ENCODE peak calls at places on chromosomes 11 and 22, in four cellular contexts. X is activated naive CD4-positive, alpha-beta T cell; Q is stimulated activated naive B cell treated with anti-CD40 and anti-IgM and Interleukin-4, amounts not matched to agents 10 μg/mL and 1 μg/mL and 100 μg/mL, for 72 hours; F is HT-29. C is an unnamed sample.

GRCh38 chr11:6618117-6619020 is 853 bp downstream of the TPP1 start:
- DNase-seq in Q (peak), F (peak), X (peak), C (peak)

GRCh38 chr11:1835671-1836010 is 851 bp downstream of the SYT8 start:
- DNase-seq in X (no peak), F (no peak), Q (no peak), C (no peak)

GRCh38 chr11:83220279-83220678 is 26.8 kb downstream of the ANKRD42 start:
- DNase-seq in Q (no peak), X (no peak), F (no peak), C (no peak)

GRCh38 chr11:27472398-27473016 is at the start of gene LGR4:
- DNase-seq in Q (peak), X (peak), F (peak), C (peak)

GRCh38 chr11:112525270-112525669 is 264.6 kb upstream of the PLET1 start:
- DNase-seq in Q (no peak), X (no peak), F (no peak), C (no peak)

GRCh38 chr22:49518436-49518970 is 309.2 kb downstream of the BRD1 start:
- DNase-seq in F (no peak), X (no peak), Q (no peak), C (no peak)

GRCh38 chr11:95676280-95676679 is 113.3 kb downstream of the FAM76B start:
- DNase-seq in Q (no peak), X (no peak), F (no peak), C (no peak)

GRCh38 chr11:66892926-66893325 is 36.1 kb downstream of the LRFN4 start:
- DNase-seq in Q (no peak), X (no peak), F (no peak), C (no peak)

GRCh38 chr11:6251120-6251733 is 8.4 kb upstream of the CCKBR start:
- DNase-seq in F (peak), X (peak), Q (no peak), C (peak)

GRCh38 chr11:23403210-23404185 is 543.2 kb upstream of the CCDC179 start:
- DNase-seq in X (no peak), Q (no peak), F (no peak), C (no peak)

GRCh38 chr22:35633520-35633919 is 14.7 kb upstream of the APOL6 start:
- DNase-seq in X (no peak), Q (no peak), F (no peak), C (no peak)

GRCh38 chr11:46914910-46915309 is 3.4 kb downstream of the LRP4 start:
- DNase-seq in F (no peak), X (no peak), Q (no peak), C (no peak)

GRCh38 chr11:122422707-122423106 is 232.8 kb upstream of the UBASH3B start:
- DNase-seq in Q (no peak), F (no peak), X (no peak), C (no peak)

GRCh38 chr11:130839950-130840666 is 76.2 kb downstream of the SNX19 start:
- DNase-seq in F (no peak), Q (no peak), X (no peak), C (no peak)

GRCh38 chr11:21723681-21724080 is 469.2 kb upstream of the ANO5 start:
- DNase-seq in X (no peak), F (no peak), Q (no peak), C (no peak)

GRCh38 chr22:32518351-32518750 is 43.7 kb downstream of the FBXO7 start:
- DNase-seq in Q (no peak), F (no peak), X (no peak), C (no peak)

GRCh38 chr11:67345949-67346819 is 7.2 kb downstream of the POLD4 start:
- DNase-seq in X (no peak), Q (no peak), F (peak), C (peak)

GRCh38 chr11:59918494-59918893 is 19.7 kb upstream of the OOSP1 start:
- DNase-seq in X (no peak), F (no peak), Q (no peak), C (no peak)

GRCh38 chr11:117316197-117316961 is at the start of gene BACE1:
- DNase-seq in Q (no peak), X (no peak), F (peak), C (no peak)

GRCh38 chr11:77470504-77470903 is 3.4 kb downstream of the PAK1 start:
- DNase-seq in X (no peak), Q (no peak), F (no peak), C (no peak)

C was measured in germinal center.